ENCODE peak calls at places on chromosomes 2 and 18, in four cellular contexts. One of them, this sample, is unnamed. For H3K4me1, the result is how much of the 10 kb centered on the place peaks cover.

GRCh38 chr2:94999431-94999883 is 26.1 kb upstream of the MAL start:
- DNase-seq in suprapubic skin: no peak
- DNase-seq in transverse colon: no peak
- DNase-seq in CD8-positive, alpha-beta T cell: no peak
- DNase-seq in this sample: no peak

GRCh38 chr18:10023853-10024638 is 110.2 kb downstream of the VAPA start:
- DNase-seq in suprapubic skin: peak
- DNase-seq in transverse colon: no peak
- DNase-seq in CD8-positive, alpha-beta T cell: no peak
- DNase-seq in this sample: no peak

GRCh38 chr2:163681765-163682164 is 54.0 kb downstream of the FIGN start:
- DNase-seq in suprapubic skin: no peak
- DNase-seq in transverse colon: no peak
- DNase-seq in CD8-positive, alpha-beta T cell: no peak
- DNase-seq in this sample: no peak

GRCh38 chr2:173716458-173717052 is 248.6 kb downstream of the SP3 start:
- DNase-seq in suprapubic skin: no peak
- DNase-seq in transverse colon: no peak
- DNase-seq in CD8-positive, alpha-beta T cell: no peak
- DNase-seq in this sample: no peak

GRCh38 chr18:2906522-2907458 is 60.0 kb downstream of the EMILIN2 start:
- DNase-seq in suprapubic skin: peak
- DNase-seq in transverse colon: peak
- DNase-seq in CD8-positive, alpha-beta T cell: peak
- DNase-seq in this sample: peak

GRCh38 chr2:197079832-197080555 is 153.5 kb upstream of the PGAP1 start:
- DNase-seq in suprapubic skin: no peak
- DNase-seq in transverse colon: no peak
- DNase-seq in CD8-positive, alpha-beta T cell: no peak
- DNase-seq in this sample: no peak

GRCh38 chr2:40488927-40489677 is 37.2 kb upstream of the SLC8A1 start:
- DNase-seq in suprapubic skin: no peak
- DNase-seq in transverse colon: no peak
- DNase-seq in CD8-positive, alpha-beta T cell: no peak
- DNase-seq in this sample: no peak

GRCh38 chr18:8516391-8517250 is 92.6 kb upstream of the RAB12 start:
- DNase-seq in suprapubic skin: no peak
- DNase-seq in transverse colon: no peak
- DNase-seq in CD8-positive, alpha-beta T cell: no peak
- DNase-seq in this sample: no peak

GRCh38 chr2:173048901-173049661 is 26.6 kb upstream of the MAP3K20 start:
- DNase-seq in suprapubic skin: no peak
- DNase-seq in transverse colon: peak
- DNase-seq in CD8-positive, alpha-beta T cell: no peak
- DNase-seq in this sample: peak

GRCh38 chr2:188279093-188279445 is 12.6 kb upstream of the GULP1 start:
- DNase-seq in suprapubic skin: no peak
- DNase-seq in transverse colon: no peak
- DNase-seq in CD8-positive, alpha-beta T cell: no peak
- DNase-seq in this sample: no peak

GRCh38 chr2:173713904-173714555 is 251.1 kb downstream of the SP3 start:
- DNase-seq in suprapubic skin: no peak
- DNase-seq in transverse colon: no peak
- DNase-seq in CD8-positive, alpha-beta T cell: no peak
- DNase-seq in this sample: no peak

GRCh38 chr2:74625658-74626425 is 22.3 kb downstream of the M1AP start:
- DNase-seq in suprapubic skin: no peak
- DNase-seq in transverse colon: no peak
- DNase-seq in CD8-positive, alpha-beta T cell: no peak
- DNase-seq in this sample: no peak

GRCh38 chr2:208134928-208135586 is 5.4 kb upstream of the CRYGC start:
- DNase-seq in suprapubic skin: no peak
- DNase-seq in transverse colon: no peak
- DNase-seq in CD8-positive, alpha-beta T cell: no peak
- DNase-seq in this sample: no peak

GRCh38 chr2:185507703-185508102 is 230.9 kb upstream of the FSIP2 start:
- DNase-seq in suprapubic skin: no peak
- DNase-seq in transverse colon: no peak
- DNase-seq in CD8-positive, alpha-beta T cell: no peak
- DNase-seq in this sample: no peak

GRCh38 chr2:196123679-196124373 is 47.6 kb downstream of the STK17B start:
- DNase-seq in suprapubic skin: no peak
- DNase-seq in transverse colon: no peak
- DNase-seq in CD8-positive, alpha-beta T cell: no peak
- DNase-seq in this sample: no peak

GRCh38 chr18:8800445-8800844 is 95.1 kb downstream of the MTCL1 start:
- DNase-seq in suprapubic skin: no peak
- DNase-seq in transverse colon: no peak
- DNase-seq in CD8-positive, alpha-beta T cell: no peak
- DNase-seq in this sample: no peak

GRCh38 chr18:63480476-63480875 is 3.7 kb downstream of the SERPINB5 start:
- DNase-seq in suprapubic skin: no peak
- DNase-seq in transverse colon: no peak
- DNase-seq in CD8-positive, alpha-beta T cell: no peak
- DNase-seq in this sample: no peak

GRCh38 chr2:135931776-135932438 is 53.5 kb downstream of the DARS1 start:
- DNase-seq in suprapubic skin: no peak
- DNase-seq in transverse colon: no peak
- DNase-seq in CD8-positive, alpha-beta T cell: no peak
- DNase-seq in this sample: no peak

GRCh38 chr2:180604077-180604476 is 376.3 kb upstream of the UBE2E3 start:
- DNase-seq in suprapubic skin: no peak
- DNase-seq in transverse colon: peak
- DNase-seq in CD8-positive, alpha-beta T cell: no peak
- DNase-seq in this sample: no peak

GRCh38 chr2:160406591-160407392 is 86.8 kb downstream of the RBMS1 start:
- DNase-seq in suprapubic skin: no peak
- DNase-seq in transverse colon: peak
- DNase-seq in CD8-positive, alpha-beta T cell: peak
- DNase-seq in this sample: peak

GRCh38 chr2:8509613-8510012 is 172.2 kb upstream of the ID2 start:
- DNase-seq in suprapubic skin: no peak
- DNase-seq in transverse colon: no peak
- DNase-seq in CD8-positive, alpha-beta T cell: no peak
- DNase-seq in this sample: no peak

GRCh38 chr2:230435431-230435830 is 19.4 kb downstream of the SP100 start:
- DNase-seq in suprapubic skin: no peak
- DNase-seq in transverse colon: no peak
- DNase-seq in CD8-positive, alpha-beta T cell: no peak
- DNase-seq in this sample: no peak

GRCh38 chr2:95274291-95275150 is at the start of gene PROM2:
- DNase-seq in suprapubic skin: peak
- DNase-seq in transverse colon: peak
- DNase-seq in CD8-positive, alpha-beta T cell: no peak
- DNase-seq in this sample: peak

GRCh38 chr18:71849407-71849806 is 694.7 kb downstream of the CBLN2 start:
- DNase-seq in suprapubic skin: no peak
- DNase-seq in transverse colon: no peak
- DNase-seq in CD8-positive, alpha-beta T cell: no peak
- DNase-seq in this sample: no peak

GRCh38 chr2:240197439-240198139 is 57.1 kb upstream of the OTOS start:
- DNase-seq in suprapubic skin: peak
- DNase-seq in transverse colon: no peak
- DNase-seq in CD8-positive, alpha-beta T cell: no peak
- DNase-seq in this sample: no peak

GRCh38 chr2:64989126-64989981 is at the start of gene SLC1A4:
- DNase-seq in suprapubic skin: peak
- DNase-seq in transverse colon: peak
- DNase-seq in CD8-positive, alpha-beta T cell: peak
- DNase-seq in this sample: peak

GRCh38 chr2:218648473-218649100 is 10.8 kb downstream of the ZNF142 start:
- DNase-seq in suprapubic skin: no peak
- DNase-seq in transverse colon: peak
- DNase-seq in CD8-positive, alpha-beta T cell: peak
- DNase-seq in this sample: peak

GRCh38 chr2:119178811-119179601 is 20.5 kb upstream of the C1QL2 start:
- DNase-seq in suprapubic skin: no peak
- DNase-seq in transverse colon: no peak
- DNase-seq in CD8-positive, alpha-beta T cell: no peak
- DNase-seq in this sample: no peak

GRCh38 chr2:152506843-152507242 is 171.9 kb downstream of the FMNL2 start:
- DNase-seq in suprapubic skin: no peak
- DNase-seq in transverse colon: no peak
- DNase-seq in CD8-positive, alpha-beta T cell: no peak
- DNase-seq in this sample: no peak

GRCh38 chr2:55152475-55153422 is 79.3 kb downstream of the CLHC1 start:
- DNase-seq in suprapubic skin: peak
- DNase-seq in transverse colon: no peak
- DNase-seq in CD8-positive, alpha-beta T cell: no peak
- DNase-seq in this sample: no peak

GRCh38 chr2:231785822-231786176 is 446 bp upstream of the COPS7B start:
- DNase-seq in suprapubic skin: no peak
- DNase-seq in transverse colon: no peak
- DNase-seq in CD8-positive, alpha-beta T cell: no peak
- DNase-seq in this sample: no peak

GRCh38 chr2:175766880-175767279 is 235.2 kb downstream of the LNPK start:
- DNase-seq in suprapubic skin: no peak
- DNase-seq in transverse colon: no peak
- DNase-seq in CD8-positive, alpha-beta T cell: no peak
- DNase-seq in this sample: no peak

GRCh38 chr2:206084870-206085741 is 868 bp downstream of the INO80D start:
- DNase-seq in suprapubic skin: peak
- DNase-seq in transverse colon: peak
- DNase-seq in CD8-positive, alpha-beta T cell: peak
- DNase-seq in this sample: peak

GRCh38 chr2:170829016-170829415 is 12.3 kb downstream of the GAD1 start:
- DNase-seq in suprapubic skin: no peak
- DNase-seq in transverse colon: no peak
- DNase-seq in CD8-positive, alpha-beta T cell: no peak
- DNase-seq in this sample: no peak

GRCh38 chr2:163264376-163264775 is 425.8 kb upstream of the KCNH7 start:
- DNase-seq in suprapubic skin: no peak
- DNase-seq in transverse colon: no peak
- DNase-seq in CD8-positive, alpha-beta T cell: no peak
- DNase-seq in this sample: no peak

GRCh38 chr2:239697765-239698164 is 296.9 kb upstream of the HDAC4 start:
- DNase-seq in suprapubic skin: peak
- DNase-seq in transverse colon: no peak
- DNase-seq in CD8-positive, alpha-beta T cell: no peak
- DNase-seq in this sample: no peak

GRCh38 chr2:44250376-44250775 is 24.9 kb upstream of the SLC3A1 start:
- DNase-seq in suprapubic skin: no peak
- DNase-seq in transverse colon: no peak
- DNase-seq in CD8-positive, alpha-beta T cell: no peak
- DNase-seq in this sample: no peak

GRCh38 chr2:69253893-69254292 is 133.1 kb downstream of the GFPT1 start:
- DNase-seq in suprapubic skin: no peak
- DNase-seq in transverse colon: peak
- DNase-seq in CD8-positive, alpha-beta T cell: no peak
- DNase-seq in this sample: no peak

GRCh38 chr2:146004470-146004869 is 1484.6 kb upstream of the ZEB2 start:
- DNase-seq in suprapubic skin: no peak
- DNase-seq in transverse colon: no peak
- DNase-seq in CD8-positive, alpha-beta T cell: no peak
- DNase-seq in this sample: no peak

GRCh38 chr2:199452991-199453379 is 4.8 kb downstream of the SATB2 start:
- DNase-seq in suprapubic skin: no peak
- DNase-seq in transverse colon: no peak
- DNase-seq in CD8-positive, alpha-beta T cell: no peak
- DNase-seq in this sample: no peak

GRCh38 chr2:47069628-47070154 is 85.4 kb downstream of the STPG4 start:
- DNase-seq in suprapubic skin: no peak
- DNase-seq in transverse colon: peak
- DNase-seq in CD8-positive, alpha-beta T cell: no peak
- DNase-seq in this sample: peak
- H3K4me1 ChIP-seq in suprapubic skin: half or more
- H3K4me1 ChIP-seq in transverse colon: half or more
- H3K4me1 ChIP-seq in CD8-positive, alpha-beta T cell: under half
- H3K4me1 ChIP-seq in this sample: under half

DNA sequence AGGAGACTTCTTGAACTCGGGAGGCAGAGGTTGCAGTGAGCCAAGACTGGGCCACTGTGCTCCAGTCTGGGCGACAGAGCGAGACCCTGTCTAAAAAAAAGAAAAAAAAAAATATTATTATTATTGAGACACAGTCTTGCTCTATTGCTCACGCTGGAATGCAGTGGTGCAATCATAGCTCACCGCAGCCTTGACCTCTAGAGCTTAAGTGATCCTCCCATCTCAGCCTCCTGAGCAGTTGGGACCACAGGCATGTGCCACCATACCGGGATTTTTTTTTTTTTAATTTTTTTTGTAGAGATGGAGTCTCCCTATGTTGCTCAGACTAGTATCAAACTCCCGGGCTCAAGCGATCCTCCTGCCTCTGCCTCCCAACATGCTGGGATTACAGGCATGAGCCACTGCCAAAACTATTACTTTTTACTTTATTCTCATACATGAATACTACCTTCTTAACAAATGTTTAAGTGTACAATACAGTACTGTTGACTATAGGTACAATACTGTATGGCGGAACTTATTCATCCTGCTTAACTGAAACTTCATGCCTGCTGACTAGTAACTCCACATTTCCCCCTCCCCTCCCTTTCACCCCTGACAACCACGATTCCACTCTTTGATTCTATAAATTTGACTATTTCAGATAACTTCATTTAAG is 15.5 kb downstream of the FBXO11 start:
- DNase-seq in suprapubic skin: no peak
- DNase-seq in transverse colon: no peak
- DNase-seq in CD8-positive, alpha-beta T cell: no peak
- DNase-seq in this sample: no peak
- H3K4me1 ChIP-seq in suprapubic skin: under half
- H3K4me1 ChIP-seq in transverse colon: half or more
- H3K4me1 ChIP-seq in CD8-positive, alpha-beta T cell: under half
- H3K4me1 ChIP-seq in this sample: under half

DNA sequence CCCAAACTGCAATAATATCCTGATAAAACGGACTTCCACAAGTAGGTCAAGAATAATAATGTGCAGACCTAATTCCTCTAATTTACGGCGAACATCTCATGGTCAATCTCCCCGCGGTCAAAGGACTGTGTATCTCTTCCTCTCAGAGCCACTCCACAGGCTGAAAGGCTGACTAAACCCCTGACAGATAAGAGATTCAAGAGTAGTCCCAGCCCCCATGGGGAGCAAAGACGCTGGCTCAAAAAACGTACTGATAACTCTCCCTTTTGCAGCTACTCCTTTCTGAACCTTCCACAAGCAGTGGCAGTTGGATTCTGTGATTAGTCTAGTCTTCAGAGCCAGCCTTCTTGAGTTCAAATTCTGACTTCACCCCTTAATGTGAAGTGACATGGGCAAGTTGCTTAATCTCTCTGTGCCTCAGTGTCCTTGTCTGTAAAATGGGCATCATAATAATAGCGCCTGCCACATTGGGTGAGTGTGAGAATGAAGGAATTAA is 19.7 kb upstream of the IL18R1 start:
- DNase-seq in suprapubic skin: no peak
- DNase-seq in transverse colon: no peak
- DNase-seq in CD8-positive, alpha-beta T cell: no peak
- DNase-seq in this sample: no peak
- H3K4me1 ChIP-seq in suprapubic skin: under half
- H3K4me1 ChIP-seq in transverse colon: under half
- H3K4me1 ChIP-seq in CD8-positive, alpha-beta T cell: under half
- H3K4me1 ChIP-seq in this sample: under half

GRCh38 chr2:112634874-112635157 is 10.9 kb upstream of the SLC20A1 start:
- DNase-seq in suprapubic skin: no peak
- DNase-seq in transverse colon: no peak
- DNase-seq in CD8-positive, alpha-beta T cell: no peak
- DNase-seq in this sample: no peak
- H3K4me1 ChIP-seq in suprapubic skin: under half
- H3K4me1 ChIP-seq in transverse colon: under half
- H3K4me1 ChIP-seq in CD8-positive, alpha-beta T cell: half or more
- H3K4me1 ChIP-seq in this sample: under half

This sample was measured in Peyer's patch.